ENCODE peak calls at places on chromosomes 1 and 21, in five cellular contexts. R is HCT116; Y is CD8-positive, alpha-beta T cell; S is IMR-90; I is hepatocyte. M is an unnamed sample.

GRCh38 chr1:47210666-47211065 is 20.8 kb upstream of the PDZK1IP1 start:
- DNase-seq in I (no peak), R (no peak), Y (no peak), S (no peak), M (peak)

GRCh38 chr1:63442141-63442475 is 74.7 kb downstream of the ALG6 start:
- DNase-seq in S (peak), I (no peak), R (no peak), Y (no peak), M (no peak)

GRCh38 chr1:78009836-78010235 is 5.1 kb downstream of the DNAJB4 start:
- DNase-seq in R (no peak), S (no peak), I (no peak), Y (no peak), M (no peak)

GRCh38 chr1:150082494-150082893 is 14.9 kb downstream of the VPS45 start:
- DNase-seq in Y (no peak), I (no peak), S (no peak), R (no peak), M (no peak)

GRCh38 chr1:161439280-161440232 is 65.7 kb upstream of the FCGR2A start:
- DNase-seq in S (peak), R (no peak), Y (no peak), I (peak), M (peak)

GRCh38 chr1:60958001-60958400 is 124.4 kb upstream of the NFIA start:
- DNase-seq in R (no peak), I (no peak), S (no peak), Y (no peak), M (peak)

GRCh38 chr1:101738475-101738874 is 258.3 kb downstream of the OLFM3 start:
- DNase-seq in R (no peak), I (no peak), S (peak), Y (no peak), M (peak)

GRCh38 chr1:206094024-206094423 is 23.2 kb downstream of the AVPR1B start:
- DNase-seq in S (no peak), I (no peak), R (no peak), Y (no peak), M (no peak)

GRCh38 chr1:18803859-18804258 is 55.6 kb downstream of the TAS1R2 start:
- DNase-seq in S (no peak), I (no peak), Y (no peak), R (no peak), M (no peak)

GRCh38 chr21:36384885-36385232 is 333 bp upstream of the CHAF1B start:
- DNase-seq in I (no peak), Y (no peak), R (no peak), S (no peak), M (no peak)

GRCh38 chr1:233657466-233657865 is 43.6 kb downstream of the KCNK1 start:
- DNase-seq in Y (no peak), R (no peak), I (no peak), S (no peak), M (no peak)

GRCh38 chr1:171141336-171142051 is 43.6 kb upstream of the FMO2 start:
- DNase-seq in R (no peak), S (peak), I (peak), Y (no peak), M (no peak)

GRCh38 chr1:174877208-174877673 is 122.5 kb upstream of the CACYBP start:
- DNase-seq in Y (no peak), S (no peak), R (no peak), I (peak), M (no peak)

GRCh38 chr1:87642581-87643129 is 314.0 kb downstream of the LMO4 start:
- DNase-seq in I (peak), Y (no peak), R (no peak), S (peak), M (no peak)

GRCh38 chr21:36860736-36861594 is 105.5 kb downstream of the HLCS start:
- DNase-seq in I (peak), Y (no peak), S (peak), R (no peak), M (peak)

GRCh38 chr1:195394567-195394966 is 1213.7 kb downstream of the KCNT2 start:
- DNase-seq in Y (no peak), I (no peak), S (peak), R (no peak), M (no peak)

GRCh38 chr1:240465531-240465940 is 146.4 kb downstream of the GREM2 start:
- DNase-seq in R (no peak), Y (no peak), S (peak), I (no peak), M (no peak)

GRCh38 chr21:45929477-45929876 is 52.1 kb upstream of the COL6A1 start:
- DNase-seq in I (no peak), S (no peak), Y (no peak), R (no peak), M (no peak)

GRCh38 chr1:230429072-230429735 is 3.1 kb upstream of the PGBD5 start:
- DNase-seq in R (no peak), Y (no peak), S (no peak), I (no peak), M (no peak)
- TF ChIP-seq CTCF in R (no peak), Y (no peak), S (no peak), I (no peak), M (no peak)

DNA sequence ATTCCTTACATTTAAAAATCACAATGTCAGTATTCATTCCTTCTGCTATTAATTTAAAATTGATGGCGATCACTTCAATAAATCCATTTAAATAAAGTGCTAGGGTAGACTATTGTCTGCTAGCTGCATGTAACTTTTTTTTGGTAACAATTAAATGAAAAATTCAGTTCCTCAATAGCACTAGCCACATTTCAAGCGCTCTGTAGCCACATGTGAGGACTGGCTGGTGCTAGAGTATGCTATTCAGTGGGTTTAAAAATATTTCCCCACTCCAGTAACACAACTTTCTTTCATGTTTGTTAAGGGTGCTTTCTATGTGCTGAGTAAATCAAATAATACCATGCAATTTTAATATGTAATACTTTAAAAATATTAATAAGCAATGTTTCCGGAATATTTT is 108.2 kb downstream of the LTN1 start:
- DNase-seq in R (no peak), Y (no peak), I (no peak), S (peak), M (peak)
- H3K4me3 ChIP-seq in R (peak), Y (peak), I (peak), S (peak), M (peak)

GRCh38 chr1:109598655-109599054 is 20.8 kb downstream of the GNAT2 start:
- DNase-seq in S (no peak), R (no peak), Y (no peak), I (peak), M (no peak)
- TF ChIP-seq CTCF in S (no peak), R (peak), Y (no peak), I (peak), M (no peak)

GRCh38 chr1:209672705-209673630 is 2.2 kb upstream of the G0S2 start:
- DNase-seq in S (no peak), R (no peak), Y (no peak), I (no peak), M (peak)

GRCh38 chr1:209673631-209674417 is 1.4 kb upstream of the G0S2 start:
- DNase-seq in R (no peak), I (no peak), Y (no peak), S (no peak), M (no peak)

GRCh38 chr1:209678981-209679539 is 3.8 kb downstream of the G0S2 start:
- DNase-seq in I (no peak), R (no peak), S (no peak), Y (no peak), M (no peak)

GRCh38 chr1:209675567-209676154 is 449 bp downstream of the G0S2 start:
- DNase-seq in Y (no peak), S (peak), R (no peak), I (peak), M (peak)

GRCh38 chr1:209674957-209675566 is at the start of gene G0S2:
- DNase-seq in Y (no peak), R (no peak), I (peak), S (peak), M (peak)
- H3K4me3 ChIP-seq in Y (peak), R (no peak), I (peak), S (peak), M (peak)

GRCh38 chr1:15158506-15159165 is 5.1 kb downstream of the TMEM51 start:
- DNase-seq in R (no peak), S (peak), Y (no peak), I (peak), M (peak)

GRCh38 chr1:15157524-15158399 is 4.2 kb downstream of the TMEM51 start:
- DNase-seq in Y (no peak), R (no peak), I (no peak), S (no peak), M (no peak)

GRCh38 chr1:15155760-15156743 is 2.5 kb downstream of the TMEM51 start:
- DNase-seq in I (no peak), S (no peak), R (no peak), Y (no peak), M (no peak)

GRCh38 chr1:15155191-15155590 is 1.6 kb downstream of the TMEM51 start:
- DNase-seq in R (no peak), S (no peak), I (no peak), Y (no peak), M (no peak)

GRCh38 chr1:15156807-15157380 is 3.3 kb downstream of the TMEM51 start:
- DNase-seq in R (no peak), I (no peak), S (no peak), Y (no peak), M (no peak)
- TF ChIP-seq CTCF in R (no peak), I (no peak), S (no peak), Y (no peak), M (no peak)

DNA sequence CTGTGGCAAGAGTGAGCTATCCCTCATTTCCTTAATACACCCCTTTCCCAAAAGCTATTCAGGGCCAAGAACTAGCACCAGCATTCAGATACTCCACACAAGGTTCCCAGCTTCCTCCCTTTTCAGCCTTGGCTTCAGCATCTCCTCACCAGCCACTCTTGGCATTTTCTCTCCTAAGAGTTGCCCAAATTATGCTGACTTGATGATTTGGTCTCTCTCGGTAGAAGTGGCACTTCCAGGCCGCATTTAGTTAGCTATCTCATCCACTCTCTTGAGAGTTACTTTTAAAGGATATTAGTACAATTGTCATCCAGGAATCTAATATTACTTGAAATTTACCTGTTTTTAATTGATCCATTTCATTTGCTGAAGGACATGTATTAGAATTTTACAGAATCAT is 199.0 kb upstream of the DMRTA2 start:
- DNase-seq in S (no peak), R (no peak), I (no peak), Y (no peak), M (no peak)
- H3K4me3 ChIP-seq in S (no peak), R (no peak), I (no peak), Y (no peak), M (no peak)

GRCh38 chr1:153796786-153797659 is 21.8 kb downstream of the SLC27A3 start:
- DNase-seq in R (peak), I (peak), S (peak), Y (peak), M (peak)
- TF ChIP-seq CTCF in R (peak), I (peak), S (peak), Y (peak), M (peak)

GRCh38 chr1:79040424-79041089 is 34.0 kb upstream of the ADGRL4 start:
- DNase-seq in Y (no peak), I (no peak), R (no peak), S (peak), M (no peak)
- H3K4me3 ChIP-seq in Y (no peak), I (no peak), R (no peak), S (peak), M (no peak)

GRCh38 chr1:44655609-44656008 is 18.7 kb downstream of the TMEM53 start:
- DNase-seq in I (no peak), Y (no peak), S (no peak), R (no peak), M (no peak)

GRCh38 chr1:44651069-44651468 is 23.2 kb downstream of the TMEM53 start:
- DNase-seq in R (no peak), I (no peak), S (no peak), Y (no peak), M (no peak)

GRCh38 chr1:44652445-44653106 is 21.7 kb downstream of the TMEM53 start:
- DNase-seq in R (no peak), Y (peak), S (peak), I (peak), M (peak)

GRCh38 chr1:44654621-44655187 is 19.6 kb downstream of the TMEM53 start:
- DNase-seq in S (no peak), I (no peak), R (no peak), Y (no peak), M (no peak)

GRCh38 chr1:44653107-44653964 is 20.9 kb downstream of the TMEM53 start:
- DNase-seq in R (no peak), Y (no peak), I (no peak), S (no peak), M (no peak)
- TF ChIP-seq CTCF in R (no peak), Y (peak), I (no peak), S (no peak), M (no peak)

M was measured in epithelial cell of esophagus.